ENCODE peak calls at places on chromosome 22, in seven cellular contexts. One of them, this sample, is unnamed. For H3K36me3, the result is how much of the 10 kb centered on the place peaks cover.

GRCh38 chr22:41523464-41524221 is 20.6 kb downstream of the POLR3H start:
- DNase-seq in GM23338: peak
- DNase-seq in tibial artery: peak
- DNase-seq in tibial nerve: no peak
- DNase-seq in IMR-90: peak
- DNase-seq in SK-N-SH: peak
- DNase-seq in DND-41: no peak
- DNase-seq in this sample: no peak

GRCh38 chr22:49967333-49968241 is 7.0 kb downstream of the PIM3 start:
- DNase-seq in tibial nerve: peak
- DNase-seq in IMR-90: no peak
- DNase-seq in tibial artery: peak
- DNase-seq in GM23338: no peak
- DNase-seq in DND-41: peak
- DNase-seq in SK-N-SH: peak
- DNase-seq in this sample: peak

GRCh38 chr22:30649430-30650007 is 13.9 kb downstream of the SLC35E4 start:
- DNase-seq in tibial artery: peak
- DNase-seq in DND-41: no peak
- DNase-seq in tibial nerve: no peak
- DNase-seq in GM23338: no peak
- DNase-seq in SK-N-SH: no peak
- DNase-seq in IMR-90: peak
- DNase-seq in this sample: peak

GRCh38 chr22:37258810-37259472 is 14.9 kb upstream of the RAC2 start:
- DNase-seq in DND-41: no peak
- DNase-seq in tibial nerve: no peak
- DNase-seq in IMR-90: no peak
- DNase-seq in GM23338: peak
- DNase-seq in SK-N-SH: no peak
- DNase-seq in tibial artery: no peak
- DNase-seq in this sample: no peak

GRCh38 chr22:39306456-39307361 is 12.7 kb downstream of the RPL3 start:
- DNase-seq in GM23338: peak
- DNase-seq in DND-41: peak
- DNase-seq in IMR-90: no peak
- DNase-seq in SK-N-SH: peak
- DNase-seq in tibial nerve: no peak
- DNase-seq in tibial artery: peak
- DNase-seq in this sample: no peak

GRCh38 chr22:35524966-35525686 is 15.5 kb upstream of the RASD2 start:
- DNase-seq in IMR-90: no peak
- DNase-seq in GM23338: no peak
- DNase-seq in tibial nerve: no peak
- DNase-seq in DND-41: no peak
- DNase-seq in tibial artery: no peak
- DNase-seq in SK-N-SH: peak
- DNase-seq in this sample: peak

GRCh38 chr22:38717244-38717643 is 11.5 kb downstream of the GTPBP1 start:
- DNase-seq in GM23338: no peak
- DNase-seq in tibial artery: no peak
- DNase-seq in IMR-90: no peak
- DNase-seq in tibial nerve: no peak
- DNase-seq in SK-N-SH: no peak
- DNase-seq in DND-41: no peak
- DNase-seq in this sample: no peak

GRCh38 chr22:31474743-31475142 is 14.9 kb downstream of the EIF4ENIF1 start:
- DNase-seq in GM23338: no peak
- DNase-seq in tibial artery: no peak
- DNase-seq in SK-N-SH: no peak
- DNase-seq in DND-41: no peak
- DNase-seq in tibial nerve: no peak
- DNase-seq in IMR-90: peak
- DNase-seq in this sample: no peak

GRCh38 chr22:39130892-39131855 is 21.3 kb downstream of the CBX7 start:
- DNase-seq in tibial nerve: no peak
- DNase-seq in GM23338: peak
- DNase-seq in IMR-90: peak
- DNase-seq in DND-41: no peak
- DNase-seq in SK-N-SH: no peak
- DNase-seq in tibial artery: no peak
- DNase-seq in this sample: no peak

GRCh38 chr22:36391648-36392047 is 3.9 kb upstream of the MYH9 start:
- DNase-seq in GM23338: no peak
- DNase-seq in tibial nerve: no peak
- DNase-seq in SK-N-SH: no peak
- DNase-seq in tibial artery: no peak
- DNase-seq in DND-41: no peak
- DNase-seq in IMR-90: no peak
- DNase-seq in this sample: no peak

GRCh38 chr22:35894937-35895708 is 133.5 kb downstream of the RBFOX2 start:
- DNase-seq in SK-N-SH: peak
- DNase-seq in IMR-90: peak
- DNase-seq in DND-41: no peak
- DNase-seq in tibial artery: peak
- DNase-seq in tibial nerve: no peak
- DNase-seq in GM23338: no peak
- DNase-seq in this sample: peak

GRCh38 chr22:28714043-28714442 is 27.6 kb downstream of the CHEK2 start:
- DNase-seq in DND-41: no peak
- DNase-seq in SK-N-SH: no peak
- DNase-seq in IMR-90: no peak
- DNase-seq in tibial artery: no peak
- DNase-seq in tibial nerve: no peak
- DNase-seq in GM23338: no peak
- DNase-seq in this sample: no peak

GRCh38 chr22:38793721-38794466 is at the start of gene DNAL4:
- DNase-seq in tibial artery: peak
- DNase-seq in SK-N-SH: peak
- DNase-seq in DND-41: peak
- DNase-seq in IMR-90: peak
- DNase-seq in tibial nerve: peak
- DNase-seq in GM23338: peak
- DNase-seq in this sample: peak

GRCh38 chr22:36439481-36440271 is 41.8 kb downstream of the TXN2 start:
- DNase-seq in SK-N-SH: peak
- DNase-seq in tibial artery: no peak
- DNase-seq in GM23338: no peak
- DNase-seq in IMR-90: peak
- DNase-seq in tibial nerve: no peak
- DNase-seq in DND-41: no peak
- DNase-seq in this sample: peak

GRCh38 chr22:40202225-40202944 is 24.7 kb downstream of the TNRC6B start:
- DNase-seq in DND-41: no peak
- DNase-seq in tibial nerve: no peak
- DNase-seq in tibial artery: no peak
- DNase-seq in SK-N-SH: no peak
- DNase-seq in GM23338: no peak
- DNase-seq in IMR-90: peak
- DNase-seq in this sample: no peak

DNA sequence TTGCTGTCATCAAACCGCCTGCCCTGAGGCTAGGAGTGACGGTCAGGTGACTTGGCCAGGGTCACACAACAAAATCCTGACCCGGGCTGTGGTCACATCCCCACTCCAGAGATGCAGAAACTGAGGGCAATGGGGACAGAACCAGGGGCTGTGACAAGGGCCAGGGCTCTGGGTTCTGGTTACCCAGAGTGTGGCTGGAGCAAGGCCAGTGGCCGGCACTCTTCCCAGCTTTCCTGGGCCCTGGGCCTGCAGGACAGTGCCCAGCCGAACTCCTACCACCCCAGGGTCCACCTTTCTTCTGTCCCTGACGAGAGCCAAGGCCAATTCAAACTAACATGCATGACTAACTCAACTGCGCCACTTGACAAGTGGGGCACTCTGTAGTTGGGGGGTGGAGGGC is 35.9 kb downstream of the ARVCF start:
- DNase-seq in SK-N-SH: no peak
- DNase-seq in GM23338: no peak
- DNase-seq in IMR-90: no peak
- DNase-seq in DND-41: no peak
- DNase-seq in tibial artery: no peak
- DNase-seq in tibial nerve: no peak
- DNase-seq in this sample: no peak
- H3K36me3 ChIP-seq in SK-N-SH: under half
- H3K36me3 ChIP-seq in GM23338: under half
- H3K36me3 ChIP-seq in IMR-90: under half
- H3K36me3 ChIP-seq in DND-41: under half
- H3K36me3 ChIP-seq in tibial artery: half or more
- H3K36me3 ChIP-seq in tibial nerve: under half
- H3K36me3 ChIP-seq in this sample: under half

DNA sequence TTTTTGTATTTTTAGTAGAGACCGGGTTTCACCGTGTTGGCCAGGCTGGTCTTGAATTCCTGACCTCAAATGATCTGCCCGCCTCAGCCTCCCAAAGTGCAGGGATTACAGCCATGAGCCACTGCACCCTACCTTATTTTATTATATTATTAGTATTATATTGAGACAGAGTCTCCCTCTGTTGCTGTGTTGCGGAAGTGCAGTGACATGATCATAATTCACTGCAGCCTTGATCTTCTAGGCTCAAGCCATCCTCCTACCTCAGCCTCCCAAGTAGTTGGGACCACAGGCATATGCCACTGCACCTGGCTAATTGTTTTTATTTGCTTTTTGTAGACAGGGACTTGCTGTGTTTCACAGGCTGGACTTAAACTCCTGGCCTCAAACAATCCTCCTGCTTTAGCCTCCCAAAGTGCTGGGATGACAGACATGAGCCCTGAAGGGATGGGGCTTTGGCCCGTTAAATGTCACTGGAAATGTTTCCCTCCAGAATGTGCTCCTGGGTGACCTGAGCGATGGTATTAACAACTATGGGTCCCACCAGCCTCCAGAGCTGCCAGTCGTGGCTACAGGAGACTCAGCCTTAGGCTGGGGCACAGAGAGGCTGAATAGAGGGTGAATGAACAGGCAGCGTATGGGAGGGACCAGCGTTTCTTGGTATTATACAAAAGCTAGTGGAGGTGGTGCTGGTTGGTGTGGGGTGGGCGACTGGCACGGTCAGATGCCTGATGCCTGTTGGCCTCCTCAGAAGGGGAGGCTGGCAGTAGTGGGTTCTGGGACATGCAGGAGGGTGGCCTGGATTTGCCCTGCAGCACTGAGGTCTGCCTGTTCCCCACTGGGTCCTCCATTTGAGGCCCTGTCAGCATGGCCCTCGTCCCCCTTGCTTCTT is 7.3 kb downstream of the TANGO2 start:
- DNase-seq in GM23338: no peak
- DNase-seq in tibial artery: no peak
- DNase-seq in IMR-90: no peak
- DNase-seq in tibial nerve: no peak
- DNase-seq in DND-41: peak
- DNase-seq in SK-N-SH: no peak
- DNase-seq in this sample: no peak
- H3K36me3 ChIP-seq in GM23338: under half
- H3K36me3 ChIP-seq in tibial artery: under half
- H3K36me3 ChIP-seq in IMR-90: under half
- H3K36me3 ChIP-seq in tibial nerve: under half
- H3K36me3 ChIP-seq in DND-41: under half
- H3K36me3 ChIP-seq in SK-N-SH: under half
- H3K36me3 ChIP-seq in this sample: under half

GRCh38 chr22:33013051-33013450 is 45.1 kb downstream of the SYN3 start:
- DNase-seq in GM23338: no peak
- DNase-seq in DND-41: no peak
- DNase-seq in tibial nerve: no peak
- DNase-seq in tibial artery: no peak
- DNase-seq in SK-N-SH: no peak
- DNase-seq in IMR-90: no peak
- DNase-seq in this sample: no peak

GRCh38 chr22:33018232-33018864 is 39.8 kb downstream of the SYN3 start:
- DNase-seq in SK-N-SH: peak
- DNase-seq in DND-41: peak
- DNase-seq in GM23338: peak
- DNase-seq in IMR-90: peak
- DNase-seq in tibial nerve: peak
- DNase-seq in tibial artery: peak
- DNase-seq in this sample: peak

GRCh38 chr22:33014621-33015020 is 43.6 kb downstream of the SYN3 start:
- DNase-seq in IMR-90: no peak
- DNase-seq in DND-41: no peak
- DNase-seq in tibial nerve: no peak
- DNase-seq in GM23338: no peak
- DNase-seq in SK-N-SH: no peak
- DNase-seq in tibial artery: no peak
- DNase-seq in this sample: no peak

DNA sequence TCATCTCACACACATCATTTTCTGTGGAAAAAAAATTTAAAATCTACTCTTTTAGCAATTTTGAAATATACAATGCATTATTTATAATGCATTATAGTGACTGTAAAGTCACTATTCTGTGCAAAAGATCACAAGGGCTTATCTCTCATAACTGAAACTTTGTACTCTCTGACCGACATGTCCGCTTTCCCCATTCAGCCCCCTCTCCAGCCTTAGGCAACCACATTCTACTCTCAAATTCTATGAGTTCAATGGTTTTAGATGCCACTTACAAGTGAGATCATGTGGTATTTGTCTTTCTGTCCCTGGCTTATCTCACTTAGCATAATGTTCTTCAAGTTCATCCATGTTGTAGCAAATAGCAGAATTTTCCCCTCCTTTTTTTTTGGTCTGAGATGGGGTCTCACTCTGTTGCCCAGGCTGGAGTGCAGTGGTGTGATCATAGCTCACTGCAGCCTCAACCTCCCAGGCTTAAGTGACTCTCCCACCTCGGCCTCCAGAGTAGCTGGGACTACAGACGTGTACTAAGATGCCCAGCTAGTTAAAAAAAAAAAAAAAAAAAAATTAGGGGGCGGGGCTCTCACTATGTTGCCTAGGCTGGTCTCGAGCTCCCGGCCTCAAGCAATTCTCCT is 44.5 kb downstream of the SYN3 start:
- DNase-seq in SK-N-SH: no peak
- DNase-seq in tibial nerve: no peak
- DNase-seq in GM23338: no peak
- DNase-seq in IMR-90: no peak
- DNase-seq in tibial artery: no peak
- DNase-seq in DND-41: no peak
- DNase-seq in this sample: no peak
- H3K36me3 ChIP-seq in SK-N-SH: under half
- H3K36me3 ChIP-seq in tibial nerve: under half
- H3K36me3 ChIP-seq in GM23338: under half
- H3K36me3 ChIP-seq in IMR-90: under half
- H3K36me3 ChIP-seq in tibial artery: under half
- H3K36me3 ChIP-seq in DND-41: under half
- H3K36me3 ChIP-seq in this sample: under half

DNA sequence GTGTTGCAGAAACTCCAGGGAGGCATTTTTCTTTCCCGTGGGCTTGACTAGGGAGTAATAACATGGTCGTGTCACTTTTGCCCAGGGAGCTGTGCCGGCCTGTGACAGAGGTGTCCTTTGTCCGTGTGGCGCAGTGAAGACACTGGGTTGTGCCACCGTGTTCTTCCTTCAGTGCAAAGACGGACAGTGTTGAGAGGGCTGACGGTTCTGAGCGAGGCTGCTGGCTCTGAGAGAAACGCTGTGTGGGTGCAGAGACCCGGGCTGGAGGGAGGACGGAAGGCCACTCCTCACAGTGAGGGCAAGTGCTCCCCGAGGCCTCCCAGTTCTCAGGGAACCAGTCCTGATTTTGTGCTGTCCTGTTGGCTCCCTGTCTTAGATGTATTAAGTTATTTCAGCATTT is 20.2 kb downstream of the NUP50 start:
- DNase-seq in tibial nerve: no peak
- DNase-seq in IMR-90: no peak
- DNase-seq in tibial artery: no peak
- DNase-seq in GM23338: no peak
- DNase-seq in SK-N-SH: no peak
- DNase-seq in DND-41: no peak
- DNase-seq in this sample: no peak
- H3K36me3 ChIP-seq in tibial nerve: under half
- H3K36me3 ChIP-seq in IMR-90: under half
- H3K36me3 ChIP-seq in tibial artery: half or more
- H3K36me3 ChIP-seq in GM23338: under half
- H3K36me3 ChIP-seq in SK-N-SH: half or more
- H3K36me3 ChIP-seq in DND-41: half or more
- H3K36me3 ChIP-seq in this sample: under half

This sample was measured in colonic mucosa.